ENCODE peak calls at places on chromosomes 4 and X, in six cellular contexts. U is amniotic epithelial cell; W is NCI-H510A treated with DMSO at 0.1 percent for 48 hours; V is iris pigment epithelial cell; E is activated T-helper 1 cell treated with anti-CD3 and anti-CD28 coated beads, Interleukin-2, amount 50 U/mL, for 16 hours; B is foreskin fibroblast. M is an unnamed sample.

GRCh38 chr4:77022581-77023133 is 53.1 kb downstream of the CCNI start:
- DNase-seq in U (peak), W (no peak), V (peak), B (peak), E (no peak), M (peak)

GRCh38 chr4:59120287-59120814 is 2010.2 kb upstream of the IGFBP7 start:
- DNase-seq in U (no peak), E (no peak), B (no peak), V (no peak), W (no peak), M (no peak)

GRCh38 chrX:63506320-63506719 is 155.2 kb upstream of the SPIN4 start:
- DNase-seq in U (peak), E (no peak), B (peak), W (no peak), V (peak), M (no peak)

GRCh38 chrX:111376897-111377601 is 34.9 kb downstream of the DCX start:
- DNase-seq in W (peak), B (no peak), E (no peak), U (no peak), V (no peak), M (no peak)

GRCh38 chrX:3711331-3711917 is 2.0 kb downstream of the PRKX start:
- DNase-seq in V (no peak), B (peak), W (no peak), E (no peak), U (no peak), M (no peak)

GRCh38 chr4:86481429-86481828 is 112.7 kb upstream of the PTPN13 start:
- DNase-seq in E (no peak), U (no peak), B (no peak), W (no peak), V (no peak), M (no peak)

GRCh38 chrX:109886122-109886761 is 116.7 kb upstream of the TMEM164 start:
- DNase-seq in W (peak), U (peak), E (no peak), V (peak), B (peak), M (peak)

GRCh38 chrX:10062352-10062751 is 94.4 kb upstream of the CLCN4 start:
- DNase-seq in W (no peak), B (no peak), U (no peak), E (no peak), V (no peak), M (no peak)

GRCh38 chrX:132333351-132333750 is 114.1 kb upstream of the RAP2C start:
- DNase-seq in B (no peak), U (no peak), V (no peak), E (no peak), W (no peak), M (no peak)

GRCh38 chr4:77473509-77473908 is 132.1 kb upstream of the CXCL13 start:
- DNase-seq in B (peak), U (peak), W (no peak), V (peak), E (no peak), M (no peak)

GRCh38 chrX:78330540-78330939 is 3.1 kb upstream of the CYSLTR1 start:
- DNase-seq in V (no peak), W (no peak), B (no peak), U (no peak), E (no peak), M (no peak)

GRCh38 chr4:88225216-88226107 is 58.9 kb downstream of the PPM1K start:
- DNase-seq in V (peak), U (peak), B (peak), E (no peak), W (no peak), M (peak)

GRCh38 chr4:11042760-11043159 is 358.2 kb upstream of the CLNK start:
- DNase-seq in B (no peak), U (no peak), W (no peak), E (no peak), V (no peak), M (no peak)

GRCh38 chrX:17521871-17522693 is 147.1 kb downstream of the NHS start:
- DNase-seq in W (peak), U (no peak), V (peak), B (peak), E (no peak), M (peak)

GRCh38 chr4:15451866-15452765 is 17.6 kb upstream of the CC2D2A start:
- DNase-seq in U (peak), V (peak), B (peak), E (no peak), W (no peak), M (peak)

GRCh38 chrX:72349190-72349589 is 43.5 kb upstream of the CITED1 start:
- DNase-seq in W (no peak), U (no peak), V (no peak), B (peak), E (no peak), M (no peak)

M was measured in brain microvascular endothelial cell.